ENCODE peak calls at places on chromosome 5, in five cellular contexts. Y is spleen; L is right atrium auricular region; H is CD8-positive, alpha-beta T cell; U is tibial nerve. N is an unnamed sample. For H3K4me1 and H3K9me3, the result is how much of the 10 kb centered on the place peaks cover.

GRCh38 chr5:321233-321725 is at the start of gene AHRR:
- DNase-seq in Y (no peak), L (no peak), H (no peak), U (no peak), N (no peak)

GRCh38 chr5:68535121-68535520 is 319.6 kb downstream of the PIK3R1 start:
- DNase-seq in Y (no peak), L (no peak), H (no peak), U (no peak), N (no peak)

GRCh38 chr5:162052671-162053070 is 14.9 kb upstream of the GABRG2 start:
- DNase-seq in Y (no peak), L (no peak), H (no peak), U (no peak), N (no peak)

GRCh38 chr5:22896155-22896554 is 43.0 kb upstream of the CDH12 start:
- DNase-seq in Y (no peak), L (no peak), H (no peak), U (no peak), N (no peak)

GRCh38 chr5:173420108-173420507 is 91.9 kb upstream of the STC2 start:
- DNase-seq in Y (no peak), L (no peak), H (no peak), U (no peak), N (no peak)

GRCh38 chr5:5939724-5940370 is 438.5 kb downstream of the MED10 start:
- DNase-seq in Y (no peak), L (no peak), H (no peak), U (no peak), N (no peak)

GRCh38 chr5:32138839-32139493 is 35.2 kb downstream of the GOLPH3 start:
- DNase-seq in Y (no peak), L (no peak), H (no peak), U (no peak), N (no peak)

GRCh38 chr5:118761814-118762213 is 226.5 kb downstream of the DTWD2 start:
- DNase-seq in Y (no peak), L (no peak), H (no peak), U (no peak), N (no peak)

GRCh38 chr5:50667653-50668403 is 1.4 kb downstream of the PARP8 start:
- DNase-seq in Y (peak), L (no peak), H (peak), U (peak), N (peak)

GRCh38 chr5:117803533-117803932 is 1184.8 kb downstream of the DTWD2 start:
- DNase-seq in Y (no peak), L (no peak), H (no peak), U (no peak), N (no peak)

GRCh38 chr5:149014634-149015033 is 48.2 kb downstream of the SH3TC2 start:
- DNase-seq in Y (no peak), L (no peak), H (no peak), U (no peak), N (no peak)

GRCh38 chr5:103487253-103487652 is 75.3 kb downstream of the NUDT12 start:
- DNase-seq in Y (no peak), L (no peak), H (no peak), U (no peak), N (no peak)

GRCh38 chr5:159021360-159022177 is 78.1 kb downstream of the EBF1 start:
- DNase-seq in Y (no peak), L (no peak), H (no peak), U (no peak), N (no peak)

GRCh38 chr5:15929616-15930303 is 249.8 kb downstream of the MARCHF11 start:
- DNase-seq in Y (no peak), L (no peak), H (no peak), U (no peak), N (no peak)

GRCh38 chr5:72788851-72789505 is 27.5 kb upstream of the TNPO1 start:
- DNase-seq in Y (no peak), L (no peak), H (no peak), U (no peak), N (no peak)

GRCh38 chr5:110590187-110590586 is 136.3 kb downstream of the TMEM232 start:
- DNase-seq in Y (no peak), L (no peak), H (no peak), U (no peak), N (no peak)

GRCh38 chr5:132259061-132259851 is 1.8 kb downstream of the PDLIM4 start:
- DNase-seq in Y (peak), L (peak), H (no peak), U (peak), N (no peak)
- H3K4me1 ChIP-seq in Y (under half), L (half or more), H (under half), U (half or more), N (under half)

DNA sequence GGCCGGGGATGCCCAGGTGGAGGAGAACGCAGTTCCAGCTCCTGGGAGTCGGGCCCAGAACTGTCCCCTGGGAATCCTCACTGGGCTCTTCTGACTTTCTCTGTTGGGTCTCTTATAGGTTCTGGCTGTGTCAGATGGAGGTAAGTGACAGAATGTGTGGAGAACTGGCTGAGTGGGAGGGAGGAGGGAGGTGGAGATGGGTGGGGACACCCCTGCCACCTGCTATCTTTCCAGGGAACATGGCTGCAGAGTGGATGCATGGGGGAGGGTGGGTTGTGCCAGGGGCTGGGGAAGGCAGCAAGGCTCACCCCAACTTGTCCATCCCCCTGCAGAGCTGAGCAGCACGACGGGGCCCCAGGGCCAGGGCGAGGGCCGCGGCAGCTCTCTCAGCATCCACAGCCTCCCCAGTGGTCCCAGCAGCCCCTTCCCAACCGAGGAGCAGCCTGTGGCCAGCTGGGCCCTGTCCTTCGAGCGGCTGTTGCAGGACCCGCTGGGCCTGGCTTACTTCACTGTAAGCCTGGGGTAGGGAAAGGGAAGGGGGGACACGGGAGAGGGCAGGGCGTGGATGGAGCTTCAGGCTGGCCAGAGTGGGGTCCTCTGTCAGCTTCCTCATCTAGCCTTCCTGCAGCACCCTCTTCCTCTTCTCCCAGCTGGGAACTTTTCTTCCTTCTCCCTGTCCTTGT is 8.3 kb downstream of the RGS14 start:
- DNase-seq in Y (no peak), L (no peak), H (no peak), U (no peak), N (no peak)
- H3K27ac ChIP-seq in Y (peak), L (peak), H (no peak), U (peak), N (peak)

GRCh38 chr5:141421489-141421855 is 621 bp downstream of the PCDHGA11 start:
- DNase-seq in Y (no peak), L (no peak), H (no peak), U (no peak), N (no peak)
- H3K9me3 ChIP-seq in Y (half or more), L (under half), H (under half), U (under half), N (under half)

GRCh38 chr5:79876510-79876909 is 114.6 kb downstream of the MTX3 start:
- DNase-seq in Y (no peak), L (no peak), H (no peak), U (no peak), N (no peak)
- H3K4me1 ChIP-seq in Y (under half), L (under half), H (under half), U (under half), N (under half)

GRCh38 chr5:176530983-176531901 is 6.0 kb downstream of the RNF44 start:
- DNase-seq in Y (peak), L (no peak), H (no peak), U (no peak), N (no peak)

GRCh38 chr5:176530406-176530982 is 6.7 kb downstream of the RNF44 start:
- DNase-seq in Y (peak), L (no peak), H (peak), U (no peak), N (no peak)

GRCh38 chr5:176533390-176533789 is 3.8 kb downstream of the RNF44 start:
- DNase-seq in Y (peak), L (no peak), H (no peak), U (no peak), N (no peak)

GRCh38 chr5:176532795-176533194 is 4.4 kb downstream of the RNF44 start:
- DNase-seq in Y (peak), L (no peak), H (no peak), U (no peak), N (no peak)

DNA sequence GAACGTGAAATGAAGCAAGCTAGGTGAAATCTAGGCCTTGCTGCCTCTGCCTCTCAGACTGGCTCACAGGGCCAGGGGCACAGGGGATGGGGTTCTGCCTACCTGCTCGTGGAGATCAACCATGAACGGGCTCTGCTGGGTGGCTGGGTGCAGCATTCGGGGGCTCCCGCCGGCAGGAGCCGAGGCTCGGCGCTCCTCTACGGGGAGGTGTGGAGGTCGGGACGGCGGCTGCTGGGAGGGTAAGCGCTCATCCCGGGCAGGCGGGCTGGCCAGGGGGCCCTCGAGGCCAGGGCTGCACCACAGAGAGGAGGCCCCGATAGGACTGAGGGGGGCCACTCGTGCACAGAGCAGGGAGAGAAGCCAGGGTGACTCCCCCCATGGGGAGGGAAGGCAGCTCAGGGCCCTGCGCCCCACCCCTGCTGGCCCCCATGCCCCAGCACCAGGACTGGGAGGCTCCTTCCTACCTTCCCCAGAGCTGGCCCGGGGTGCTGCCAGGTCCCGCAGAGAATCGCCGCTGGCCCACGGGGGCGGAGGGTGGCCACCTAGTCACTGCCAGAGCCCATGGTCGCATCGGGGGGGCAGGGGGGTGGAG is 5.2 kb downstream of the RNF44 start:
- DNase-seq in Y (peak), L (no peak), H (no peak), U (no peak), N (no peak)
- H3K27ac ChIP-seq in Y (peak), L (no peak), H (peak), U (peak), N (peak)

GRCh38 chr5:43461066-43461465 is 22.6 kb downstream of the TMEM267 start:
- DNase-seq in Y (no peak), L (no peak), H (no peak), U (no peak), N (no peak)
- H3K9me3 ChIP-seq in Y (under half), L (under half), H (under half), U (under half), N (under half)

N was measured in naive thymus-derived CD4-positive, alpha-beta T cell.